ENCODE peak calls at places on chromosomes 5 and 9, in eight cellular contexts. M is AG09319, J is AG09309, B is fibroblast of pulmonary artery, O is upper lobe of right lung, E is GM12865, T is choroid plexus epithelial cell, K is glutamatergic neuron. Q is an unnamed sample.

GRCh38 chr9:37617837-37618236 is 25.4 kb upstream of the TOMM5 start:
- DNase-seq in M (no peak), J (peak; percentile 38), B (peak; percentile 10), O (no peak), E (no peak), T (peak; percentile 30), K (no peak), Q (no peak)

GRCh38 chr5:37738057-37738691 is 101.7 kb downstream of the GDNF start:
- DNase-seq in M (peak; percentile 68), J (peak; percentile 76), B (peak; percentile 89), O (no peak), E (peak; percentile 73), T (peak; percentile 98), K (no peak), Q (no peak)

GRCh38 chr9:113558632-113559502 is 95.3 kb downstream of the RGS3 start:
- DNase-seq in M (no peak), J (no peak), B (peak; percentile 93), O (peak; percentile 78), E (no peak), T (peak; percentile 74), K (no peak), Q (no peak)

GRCh38 chr9:75088646-75089368 is 493 bp downstream of the OSTF1 start:
- DNase-seq in M (no peak), J (no peak), B (peak; percentile 69), O (peak; percentile 87), E (peak; percentile 70), T (peak; percentile 56), K (peak; percentile 41), Q (no peak)

GRCh38 chr5:132100672-132101261 is 27.2 kb downstream of the CSF2 start:
- DNase-seq in M (no peak), J (no peak), B (no peak), O (no peak), E (peak; percentile 82), T (no peak), K (no peak), Q (no peak)

GRCh38 chr9:124264812-124265211 is 7.1 kb downstream of the NEK6 start:
- DNase-seq in M (no peak), J (peak; percentile 75), B (no peak), O (no peak), E (peak; percentile 88), T (no peak), K (no peak), Q (no peak)

GRCh38 chr5:38648703-38649291 is 92.4 kb upstream of the LIFR start:
- DNase-seq in M (no peak), J (no peak), B (no peak), O (no peak), E (no peak), T (no peak), K (no peak), Q (no peak)

GRCh38 chr9:93614830-93615468 is 38.6 kb downstream of the PHF2 start:
- DNase-seq in M (no peak), J (no peak), B (no peak), O (no peak), E (no peak), T (no peak), K (no peak), Q (no peak)

GRCh38 chr5:35417040-35417439 is 186.8 kb upstream of the PRLR start:
- DNase-seq in M (no peak), J (no peak), B (no peak), O (no peak), E (no peak), T (no peak), K (no peak), Q (no peak)

DNA sequence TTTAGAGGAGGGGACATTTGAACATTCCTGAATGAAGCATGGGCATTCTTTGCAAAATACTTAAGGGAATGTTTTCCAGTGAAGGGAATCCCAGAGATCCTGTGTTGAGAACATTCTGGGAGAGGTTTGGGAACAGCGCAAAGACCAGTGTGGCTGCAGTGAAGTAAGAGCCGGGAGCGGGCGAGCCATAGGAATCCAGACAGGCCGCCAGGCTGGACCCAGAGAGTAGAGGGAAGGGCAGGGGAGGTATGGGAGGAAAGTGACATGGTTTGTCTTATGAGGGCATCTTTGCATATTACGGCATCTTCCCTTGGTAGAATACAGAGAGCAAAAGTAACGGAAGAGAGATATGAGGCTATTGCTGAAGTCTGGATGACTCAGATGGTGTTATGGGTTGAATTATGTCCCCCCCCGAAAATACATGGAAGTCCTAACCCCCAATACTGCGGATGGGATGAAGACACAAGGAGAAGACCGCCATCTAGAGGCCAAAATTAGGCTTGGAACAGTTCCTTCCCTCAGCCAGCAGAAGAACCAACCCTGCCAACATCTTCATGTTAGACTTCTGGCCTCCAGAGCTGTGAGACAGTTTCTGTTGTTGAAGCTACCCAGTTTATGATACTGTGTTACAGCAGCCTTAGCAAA is 268.2 kb downstream of the MAST4 start:
- DNase-seq in M (peak; percentile 5), J (peak; percentile 14), B (peak; percentile 93), O (no peak), E (peak; percentile 8), T (peak; percentile 80), K (no peak), Q (no peak)
- TF ChIP-seq CTCF in M (peak; percentile 72), J (peak; percentile 47), B (peak; percentile 82), O (peak; percentile 50), E (peak; percentile 17), T (peak; percentile 84), K (peak; percentile 46), Q (no peak)

GRCh38 chr5:63963080-63963735 is 963 bp upstream of the HTR1A start:
- DNase-seq in M (peak; percentile 18), J (peak; percentile 5), B (peak; percentile 83), O (no peak), E (peak; percentile 75), T (peak; percentile 85), K (peak; percentile 32), Q (peak; percentile 70)
- TF ChIP-seq CTCF in M (peak; percentile 65), J (peak; percentile 50), B (peak; percentile 79), O (peak; percentile 53), E (peak; percentile 70), T (peak; percentile 85), K (peak; percentile 41), Q (peak; percentile 85)

GRCh38 chr5:117286813-117287212 is 712.2 kb upstream of the SEMA6A start:
- DNase-seq in M (no peak), J (no peak), B (no peak), O (no peak), E (no peak), T (no peak), K (no peak), Q (no peak)
- TF ChIP-seq CTCF in M (no peak), J (no peak), B (no peak), O (no peak), E (no peak), T (no peak), K (no peak), Q (no peak)

GRCh38 chr5:74336286-74336685 is 304.2 kb downstream of the ENC1 start:
- DNase-seq in M (no peak), J (no peak), B (no peak), O (no peak), E (no peak), T (no peak), K (peak; percentile 57), Q (peak; percentile 32)
- TF ChIP-seq CTCF in M (no peak), J (peak; percentile 22), B (no peak), O (no peak), E (peak; percentile 22), T (peak; percentile 23), K (peak; percentile 57), Q (peak; percentile 56)

DNA sequence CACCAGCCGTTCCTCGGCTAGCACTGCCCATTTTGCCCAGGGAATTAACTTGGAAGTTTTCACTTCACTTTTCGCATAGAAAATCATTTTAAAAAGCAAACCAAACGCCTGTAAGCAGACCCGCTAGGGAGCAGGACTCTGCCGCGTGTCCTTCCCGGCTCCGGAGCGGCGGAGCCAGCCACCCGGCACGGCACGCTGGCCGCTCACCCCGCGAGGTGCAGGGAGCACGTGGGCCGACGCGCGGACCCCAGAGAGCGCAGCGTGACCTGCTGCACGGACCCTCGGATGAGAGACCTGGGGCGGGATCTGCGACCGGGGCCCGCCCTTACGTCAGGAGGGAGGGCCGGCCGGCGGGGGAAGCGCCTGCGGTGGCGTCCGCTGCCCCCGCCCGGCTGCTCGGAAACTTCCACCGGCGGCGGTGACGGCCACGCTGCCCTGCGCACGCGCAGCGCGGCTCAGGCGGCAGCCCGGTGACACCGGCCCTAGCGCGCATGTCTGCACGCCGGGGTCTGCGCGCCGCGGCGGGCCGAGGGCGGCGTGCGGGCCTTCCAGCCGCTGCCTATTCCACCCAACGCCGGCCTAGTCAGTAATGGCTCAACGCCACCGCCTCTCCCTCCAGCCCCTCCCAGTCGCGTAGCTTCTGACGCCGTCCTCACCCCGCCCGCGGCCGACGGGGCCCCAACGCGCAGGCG is 504 bp upstream of the TENT4A start:
- DNase-seq in M (peak; percentile 92), J (peak; percentile 79), B (peak; percentile 97), O (peak; percentile 98), E (peak; percentile 98), T (peak; percentile 97), K (peak; percentile 98), Q (peak; percentile 93)
- TF ChIP-seq CTCF in M (no peak), J (no peak), B (no peak), O (peak; percentile 4), E (no peak), T (no peak), K (no peak), Q (no peak)

DNA sequence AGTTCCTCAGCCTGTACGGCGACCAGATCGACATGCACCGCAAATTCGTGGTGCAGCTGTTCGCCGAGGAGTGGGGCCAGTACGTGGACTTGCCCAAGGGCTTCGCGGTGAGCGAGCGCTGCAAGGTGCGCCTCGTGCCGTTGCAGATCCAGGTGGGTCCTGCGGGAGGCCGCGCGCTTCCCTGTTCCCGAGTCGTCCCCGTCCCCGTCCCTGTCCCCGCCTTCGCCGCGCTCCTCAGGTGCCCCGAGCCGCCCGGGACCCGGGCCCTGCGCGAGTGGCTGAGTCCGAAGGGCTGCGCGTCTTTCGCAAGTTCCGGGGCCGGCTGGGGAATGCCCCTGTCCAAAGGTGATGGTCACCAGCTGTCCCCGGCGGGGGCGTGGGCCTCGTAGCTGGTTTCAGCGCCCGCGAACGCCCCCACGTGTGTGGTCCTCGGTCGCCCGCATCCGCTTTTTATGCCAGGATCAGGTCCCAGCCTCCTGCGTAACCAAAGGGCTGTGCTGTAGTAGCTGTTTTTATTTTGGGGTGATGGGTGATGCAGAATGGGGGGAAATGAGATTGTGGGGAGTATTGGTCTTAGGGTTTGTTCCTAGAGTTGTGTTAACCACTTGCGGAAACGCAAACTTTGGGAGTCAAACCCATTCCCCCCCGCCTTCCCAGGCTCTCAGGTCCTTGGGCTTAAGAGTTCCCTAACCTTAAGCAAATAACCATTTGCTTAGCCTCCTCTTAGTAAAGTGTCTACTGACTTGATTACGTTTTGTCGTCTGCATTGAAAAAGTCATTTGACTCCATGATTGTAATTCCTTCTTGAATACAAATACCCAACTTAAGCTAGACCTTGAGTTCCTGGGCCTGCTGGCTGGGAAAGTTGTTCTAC is 612 bp downstream of the ISOC1 start:
- DNase-seq in M (no peak), J (no peak), B (peak; percentile 73), O (peak; percentile 91), E (peak; percentile 88), T (peak; percentile 26), K (peak; percentile 59), Q (peak; percentile 47)
- TF ChIP-seq CTCF in M (no peak), J (no peak), B (no peak), O (peak; percentile 3), E (no peak), T (no peak), K (peak; percentile 14), Q (peak; percentile 13)

GRCh38 chr5:144207875-144208444 is 37.3 kb downstream of the KCTD16 start:
- DNase-seq in M (no peak), J (no peak), B (no peak), O (no peak), E (no peak), T (no peak), K (no peak), Q (no peak)
- TF ChIP-seq CTCF in M (no peak), J (no peak), B (no peak), O (no peak), E (no peak), T (no peak), K (no peak), Q (no peak)

Q was measured in neural crest cell.